ENCODE peak calls at places on chromosomes 11 and 22, in nine cellular contexts. K, C, W, M, N, Y, F, T and L are unnamed samples.
A peak's percentile ranks its signal among the peaks of the same experiment; 100 is the strongest.

GRCh38 chr22:46596032-46596441 is 24.1 kb upstream of the GRAMD4 start:
- DNase-seq in K (no peak), C (no peak), W (no peak), M (peak; percentile 67), N (no peak), Y (no peak), F (no peak), T (no peak), L (no peak)

GRCh38 chr11:108929241-108929640 is 264.4 kb downstream of the DDX10 start:
- DNase-seq in K (no peak), C (no peak), W (peak; percentile 91), M (no peak), N (no peak), Y (peak; percentile 82), F (no peak), T (peak; percentile 92), L (no peak)

GRCh38 chr11:68461284-68461861 is 821 bp downstream of the PPP6R3 start:
- DNase-seq in K (no peak), C (no peak), W (no peak), M (no peak), N (no peak), Y (peak; percentile 49), F (no peak), T (peak; percentile 48), L (no peak)

GRCh38 chr11:128904872-128905344 is 13.8 kb downstream of the KCNJ5 start:
- DNase-seq in K (no peak), C (no peak), W (no peak), M (peak; percentile 48), N (no peak), Y (peak; percentile 29), F (no peak), T (peak; percentile 6), L (peak; percentile 63)

GRCh38 chr22:46076651-46077339 is 73.5 kb upstream of the PPARA start:
- DNase-seq in K (peak; percentile 90), C (no peak), W (no peak), M (peak; percentile 52), N (no peak), Y (no peak), F (peak; percentile 55), T (peak; percentile 76), L (no peak)

GRCh38 chr22:22810471-22810870 is 77.1 kb upstream of the IGLL5 start:
- DNase-seq in K (no peak), C (no peak), W (no peak), M (no peak), N (no peak), Y (no peak), F (no peak), T (no peak), L (no peak)

GRCh38 chr22:25709758-25710157 is 32.2 kb upstream of the MYO18B start:
- DNase-seq in K (no peak), C (no peak), W (no peak), M (no peak), N (no peak), Y (no peak), F (no peak), T (no peak), L (no peak)

GRCh38 chr22:27335102-27335660 is 466.4 kb downstream of the MN1 start:
- DNase-seq in K (no peak), C (no peak), W (no peak), M (no peak), N (no peak), Y (no peak), F (no peak), T (no peak), L (no peak)

GRCh38 chr11:67354314-67355022 is 1.1 kb upstream of the POLD4 start:
- DNase-seq in K (peak; percentile 90), C (no peak), W (peak; percentile 76), M (peak; percentile 60), N (no peak), Y (peak; percentile 93), F (peak; percentile 77), T (peak; percentile 98), L (peak; percentile 39)

GRCh38 chr11:76008474-76008873 is 193.5 kb downstream of the UVRAG start:
- DNase-seq in K (no peak), C (no peak), W (no peak), M (no peak), N (no peak), Y (peak; percentile 34), F (no peak), T (no peak), L (no peak)

GRCh38 chr11:30092518-30092917 is 75.7 kb upstream of the KCNA4 start:
- DNase-seq in K (no peak), C (no peak), W (no peak), M (no peak), N (no peak), Y (no peak), F (no peak), T (no peak), L (no peak)

GRCh38 chr22:37638351-37639069 is 959 bp upstream of the SH3BP1 start:
- DNase-seq in K (no peak), C (no peak), W (no peak), M (no peak), N (peak; percentile 46), Y (no peak), F (no peak), T (no peak), L (no peak)

GRCh38 chr11:65891180-65892136 is 985 bp downstream of the CCDC85B start:
- DNase-seq in K (peak; percentile 91), C (no peak), W (no peak), M (peak; percentile 64), N (no peak), Y (peak; percentile 89), F (no peak), T (peak; percentile 52), L (no peak)

GRCh38 chr11:18394928-18395734 is 768 bp downstream of the LDHA start:
- DNase-seq in K (no peak), C (no peak), W (no peak), M (no peak), N (peak; percentile 26), Y (peak; percentile 45), F (peak; percentile 24), T (peak; percentile 21), L (no peak)

GRCh38 chr11:70397336-70397982 is 870 bp upstream of the CTTN start:
- DNase-seq in K (no peak), C (no peak), W (no peak), M (no peak), N (no peak), Y (no peak), F (no peak), T (peak; percentile 61), L (peak; percentile 17)

GRCh38 chr22:42959472-42960145 is 55.3 kb downstream of the PACSIN2 start:
- DNase-seq in K (no peak), C (no peak), W (peak; percentile 48), M (peak; percentile 55), N (no peak), Y (peak; percentile 98), F (no peak), T (peak; percentile 79), L (no peak)

GRCh38 chr11:43905788-43906187 is 25.2 kb downstream of the ALKBH3 start:
- DNase-seq in K (no peak), C (no peak), W (no peak), M (no peak), N (no peak), Y (peak; percentile 93), F (peak; percentile 41), T (no peak), L (no peak)

GRCh38 chr11:11027271-11027670 is 169.4 kb upstream of the ZBED5 start:
- DNase-seq in K (no peak), C (no peak), W (no peak), M (no peak), N (no peak), Y (no peak), F (no peak), T (peak; percentile 36), L (no peak)

GRCh38 chr11:73787051-73787642 is 527 bp upstream of the MRPL48 start:
- DNase-seq in K (no peak), C (no peak), W (no peak), M (no peak), N (no peak), Y (no peak), F (no peak), T (no peak), L (peak; percentile 4)

GRCh38 chr11:3827434-3828186 is 13.1 kb downstream of the RHOG start:
- DNase-seq in K (no peak), C (no peak), W (no peak), M (no peak), N (no peak), Y (no peak), F (no peak), T (no peak), L (no peak)

GRCh38 chr11:118536726-118537125 is 5.7 kb downstream of the TMEM25 start:
- DNase-seq in K (no peak), C (no peak), W (no peak), M (no peak), N (no peak), Y (no peak), F (no peak), T (no peak), L (no peak)
- TF ChIP-seq CTCF in K (no peak), C (no peak), W (no peak), M (no peak), N (no peak), Y (no peak), F (no peak), T (no peak), L (no peak)

DNA sequence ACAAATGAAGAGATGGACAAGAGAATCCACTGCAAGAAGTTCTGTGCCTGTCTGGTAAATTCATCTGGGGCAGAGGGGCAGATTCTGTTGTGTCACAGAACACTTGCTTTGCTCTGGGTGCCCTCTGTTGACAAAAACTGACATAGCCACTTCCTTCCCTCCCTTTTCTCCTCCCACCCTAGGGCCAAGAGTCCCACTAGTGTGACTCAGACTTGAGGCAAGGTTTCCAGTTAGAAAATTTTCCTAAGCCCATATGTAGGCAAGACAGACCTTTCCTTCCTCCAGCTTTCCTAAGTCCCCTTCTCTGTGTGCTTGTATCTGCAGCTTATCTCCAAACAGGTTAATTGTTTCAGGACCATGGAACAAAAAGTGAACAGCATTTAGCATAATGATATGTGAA is 106.8 kb downstream of the RBFOX2 start:
- DNase-seq in K (no peak), C (no peak), W (peak; percentile 48), M (no peak), N (peak; percentile 25), Y (peak; percentile 90), F (peak; percentile 60), T (peak; percentile 83), L (peak; percentile 37)
- TF ChIP-seq CTCF in K (no peak), C (peak; percentile 50), W (peak; percentile 47), M (peak; percentile 81), N (peak; percentile 43), Y (peak; percentile 48), F (peak; percentile 62), T (peak; percentile 75), L (peak; percentile 54)

GRCh38 chr11:91435694-91436375 is 788.8 kb upstream of the FAT3 start:
- DNase-seq in K (no peak), C (no peak), W (no peak), M (no peak), N (no peak), Y (no peak), F (no peak), T (peak; percentile 23), L (no peak)
- TF ChIP-seq CTCF in K (no peak), C (peak; percentile 18), W (no peak), M (no peak), N (no peak), Y (no peak), F (no peak), T (no peak), L (no peak)

DNA sequence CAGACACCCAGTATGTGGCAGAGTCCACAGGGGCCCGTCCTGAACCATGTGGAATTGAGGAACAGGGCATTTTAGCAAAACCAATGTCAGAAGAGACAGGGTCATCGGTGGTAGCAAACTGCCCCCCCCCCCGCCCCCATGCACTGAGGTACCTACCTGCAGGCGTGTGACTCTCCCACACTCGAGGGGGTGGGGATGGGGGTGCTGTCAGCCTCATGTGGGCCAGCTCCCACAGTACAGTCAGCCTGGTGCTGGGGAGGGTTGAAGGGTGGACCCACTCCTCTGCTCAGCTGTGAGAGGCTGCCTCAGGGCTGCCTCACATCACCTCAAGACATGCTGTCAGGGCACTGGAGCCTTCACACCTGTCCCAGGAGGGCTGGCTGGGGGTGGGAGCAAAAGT is 10.7 kb upstream of the SUSD2 start:
- DNase-seq in K (no peak), C (no peak), W (no peak), M (no peak), N (no peak), Y (no peak), F (no peak), T (no peak), L (no peak)
- TF ChIP-seq CTCF in K (no peak), C (no peak), W (no peak), M (no peak), N (no peak), Y (no peak), F (no peak), T (no peak), L (no peak)